ENCODE peak calls at places on chromosome 12, in five cellular contexts. One of them, this sample, is unnamed.
A peak's percentile ranks its signal among the peaks of the same experiment; 100 is the strongest.

GRCh38 chr12:21576431-21576830 is 28.2 kb downstream of the GYS2 start:
- DNase-seq in T-helper 2 cell: no peak
- DNase-seq in ELR: no peak
- DNase-seq in GM04504: no peak
- DNase-seq in CMK: no peak
- DNase-seq in this sample: no peak

GRCh38 chr12:89384050-89384749 is 31.9 kb upstream of the DUSP6 start:
- DNase-seq in T-helper 2 cell: no peak
- DNase-seq in ELR: peak; percentile 70
- DNase-seq in GM04504: peak; percentile 91
- DNase-seq in CMK: no peak
- DNase-seq in this sample: peak; percentile 19

GRCh38 chr12:53326460-53327185 is 5.2 kb upstream of the AAAS start:
- DNase-seq in T-helper 2 cell: no peak
- DNase-seq in ELR: no peak
- DNase-seq in GM04504: no peak
- DNase-seq in CMK: no peak
- DNase-seq in this sample: no peak

GRCh38 chr12:98754095-98754494 is 109.0 kb downstream of the APAF1 start:
- DNase-seq in T-helper 2 cell: peak; percentile 9
- DNase-seq in ELR: peak; percentile 88
- DNase-seq in GM04504: peak; percentile 55
- DNase-seq in CMK: no peak
- DNase-seq in this sample: no peak

GRCh38 chr12:90333939-90334338 is 621.0 kb downstream of the CCER1 start:
- DNase-seq in T-helper 2 cell: no peak
- DNase-seq in ELR: peak; percentile 36
- DNase-seq in GM04504: no peak
- DNase-seq in CMK: no peak
- DNase-seq in this sample: no peak

GRCh38 chr12:123150273-123150803 is 552 bp downstream of the PITPNM2 start:
- DNase-seq in T-helper 2 cell: no peak
- DNase-seq in ELR: peak; percentile 51
- DNase-seq in GM04504: no peak
- DNase-seq in CMK: no peak
- DNase-seq in this sample: no peak

GRCh38 chr12:65823481-65824313 is 586 bp upstream of the HMGA2 start:
- DNase-seq in T-helper 2 cell: no peak
- DNase-seq in ELR: peak; percentile 84
- DNase-seq in GM04504: peak; percentile 17
- DNase-seq in CMK: no peak
- DNase-seq in this sample: peak; percentile 100

GRCh38 chr12:64625243-64626077 is 15.2 kb downstream of the RASSF3 start:
- DNase-seq in T-helper 2 cell: no peak
- DNase-seq in ELR: peak; percentile 96
- DNase-seq in GM04504: no peak
- DNase-seq in CMK: peak; percentile 40
- DNase-seq in this sample: peak; percentile 64

GRCh38 chr12:58967551-58967950 is 47.2 kb upstream of the LRIG3 start:
- DNase-seq in T-helper 2 cell: no peak
- DNase-seq in ELR: peak; percentile 3
- DNase-seq in GM04504: no peak
- DNase-seq in CMK: no peak
- DNase-seq in this sample: no peak

GRCh38 chr12:75207338-75208083 is 2.1 kb downstream of the KCNC2 start:
- DNase-seq in T-helper 2 cell: no peak
- DNase-seq in ELR: no peak
- DNase-seq in GM04504: no peak
- DNase-seq in CMK: no peak
- DNase-seq in this sample: no peak

GRCh38 chr12:80226576-80226975 is 127.2 kb downstream of the OTOGL start:
- DNase-seq in T-helper 2 cell: no peak
- DNase-seq in ELR: peak; percentile 75
- DNase-seq in GM04504: no peak
- DNase-seq in CMK: no peak
- DNase-seq in this sample: no peak

This sample was measured in T1000.